ENCODE peak calls at places on chromosomes 6 and 20, in eight cellular contexts. V is GM12864, C is mesothelial cell of epicardium, O is stomach, J is GM20000, E is thoracic aorta, G is ovary, K is choroid plexus epithelial cell. Q is an unnamed sample.

GRCh38 chr6:135270676-135271536 is 89.8 kb downstream of the MYB start:
- DNase-seq in C (no peak), E (no peak), O (peak; percentile 81), G (no peak), K (peak; percentile 5), V (no peak), J (no peak), Q (peak; percentile 42)

GRCh38 chr20:6623989-6624388 is 143.5 kb upstream of the BMP2 start:
- DNase-seq in V (no peak), E (no peak), O (no peak), C (no peak), J (peak; percentile 22), K (no peak), G (no peak), Q (no peak)

GRCh38 chr20:64189986-64190385 is 25.7 kb downstream of the MYT1 start:
- DNase-seq in V (no peak), G (no peak), C (no peak), J (no peak), E (no peak), O (no peak), K (no peak), Q (no peak)

GRCh38 chr20:32917191-32917950 is 58.6 kb downstream of the EFCAB8 start:
- DNase-seq in C (no peak), K (no peak), O (peak; percentile 13), G (no peak), J (no peak), E (no peak), V (no peak), Q (no peak)

GRCh38 chr20:62822788-62823651 is 6.2 kb downstream of the COL9A3 start:
- DNase-seq in G (no peak), E (no peak), K (no peak), O (peak; percentile 74), J (peak; percentile 88), V (no peak), C (no peak), Q (no peak)

GRCh38 chr6:41693281-41693838 is 42.0 kb downstream of the TFEB start:
- DNase-seq in J (no peak), K (no peak), V (no peak), O (peak; percentile 59), G (no peak), C (no peak), E (no peak), Q (no peak)

GRCh38 chr6:149316108-149316727 is 1.3 kb upstream of the TAB2 start:
- DNase-seq in O (no peak), K (no peak), G (no peak), J (no peak), V (no peak), E (no peak), C (no peak), Q (no peak)

GRCh38 chr20:45833883-45834796 is 541 bp downstream of the SNX21 start:
- DNase-seq in K (peak; percentile 60), V (no peak), O (peak; percentile 69), C (peak; percentile 43), E (no peak), G (peak; percentile 84), J (peak; percentile 85), Q (peak; percentile 68)

GRCh38 chr6:89324304-89324703 is 9.2 kb upstream of the GABRR2 start:
- DNase-seq in J (no peak), K (no peak), V (no peak), G (no peak), C (no peak), E (no peak), O (no peak), Q (no peak)

GRCh38 chr6:28884423-28885148 is 39.2 kb downstream of the TRIM27 start:
- DNase-seq in O (no peak), E (no peak), G (no peak), J (peak; percentile 21), C (no peak), V (no peak), K (no peak), Q (no peak)

GRCh38 chr6:160005211-160005610 is 36.3 kb downstream of the IGF2R start:
- DNase-seq in K (no peak), E (no peak), O (no peak), J (no peak), G (no peak), C (no peak), V (no peak), Q (no peak)

GRCh38 chr6:167045828-167046580 is 46.8 kb downstream of the CEP43 start:
- DNase-seq in K (no peak), C (no peak), E (no peak), V (no peak), J (no peak), G (no peak), O (no peak), Q (no peak)
- TF ChIP-seq CTCF in K (peak; percentile 25), C (peak; percentile 39), E (no peak), V (peak; percentile 43), J (no peak), G (no peak), O (no peak), Q (no peak)

GRCh38 chr6:40148882-40149573 is 214.8 kb upstream of the MOCS1 start:
- DNase-seq in E (no peak), V (peak; percentile 40), C (no peak), O (no peak), G (no peak), K (no peak), J (peak; percentile 74), Q (no peak)

GRCh38 chr6:40146902-40147301 is 212.6 kb upstream of the MOCS1 start:
- DNase-seq in V (no peak), E (no peak), O (no peak), J (no peak), G (no peak), K (no peak), C (no peak), Q (no peak)

GRCh38 chr6:40152701-40153100 is 218.4 kb upstream of the MOCS1 start:
- DNase-seq in J (no peak), O (no peak), G (no peak), E (no peak), V (no peak), K (no peak), C (no peak), Q (no peak)

DNA sequence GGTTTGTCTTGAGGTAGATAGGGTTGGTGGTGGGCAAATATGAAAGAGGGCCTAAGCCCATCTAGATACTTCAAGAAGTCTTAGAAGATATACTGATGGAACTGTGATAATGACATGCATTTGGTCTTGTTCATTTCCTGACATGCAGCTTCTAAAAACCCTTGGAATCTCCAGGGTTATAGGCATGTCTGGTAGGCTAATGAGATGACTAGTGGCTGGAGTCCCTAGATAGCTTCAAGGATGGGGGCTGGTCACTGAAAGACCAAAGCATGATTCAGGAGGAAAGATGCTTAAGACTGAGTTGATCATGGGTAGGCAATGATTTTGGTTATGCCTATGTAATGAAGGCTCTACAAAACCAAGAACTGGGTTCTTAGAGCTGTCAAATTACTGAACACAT is 217.9 kb upstream of the MOCS1 start:
- DNase-seq in E (no peak), G (no peak), O (no peak), V (no peak), J (no peak), K (no peak), C (no peak), Q (no peak)
- TF ChIP-seq CTCF in E (no peak), G (no peak), O (no peak), V (no peak), J (no peak), K (no peak), C (no peak), Q (no peak)

DNA sequence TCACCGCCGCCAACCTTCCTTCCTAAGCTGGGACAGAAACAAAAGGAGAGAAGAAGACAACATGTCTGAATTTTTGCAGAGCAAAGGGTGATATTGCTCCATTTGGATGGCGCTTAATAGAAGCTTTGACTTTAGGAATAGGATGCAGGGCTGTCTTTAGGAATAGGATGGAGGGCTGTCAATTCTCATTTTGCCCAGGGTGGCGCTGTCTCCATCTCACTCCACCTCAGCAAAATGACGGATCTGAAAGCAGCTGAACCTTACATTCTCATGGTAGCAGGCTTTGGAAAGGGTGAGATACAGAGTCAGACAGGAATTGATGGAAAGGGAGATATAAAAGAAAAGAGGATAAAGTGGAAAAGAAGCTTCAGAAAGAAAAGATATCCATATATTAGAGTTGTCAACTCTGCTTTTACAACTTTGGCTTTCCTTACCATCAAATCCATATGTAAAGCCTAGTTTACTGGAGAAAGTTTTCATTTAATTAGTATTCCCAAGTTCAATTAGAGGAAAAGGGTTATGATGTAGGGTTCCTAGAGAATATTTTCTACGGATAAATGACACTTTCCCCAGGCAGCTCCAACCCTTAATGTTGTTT is 2.4 kb downstream of the MTCL3 start:
- DNase-seq in K (peak; percentile 75), O (no peak), V (no peak), E (no peak), J (peak; percentile 69), G (no peak), C (no peak), Q (peak; percentile 30)
- TF ChIP-seq CTCF in K (peak; percentile 79), O (peak; percentile 48), V (peak; percentile 86), E (peak; percentile 54), J (peak; percentile 67), G (no peak), C (peak; percentile 41), Q (peak; percentile 21)

GRCh38 chr6:162474722-162475121 is 252.8 kb downstream of the PRKN start:
- DNase-seq in V (no peak), E (no peak), C (no peak), O (no peak), J (no peak), G (no peak), K (no peak), Q (no peak)
- TF ChIP-seq CTCF in V (no peak), E (no peak), C (no peak), O (no peak), J (no peak), G (no peak), K (no peak), Q (no peak)

GRCh38 chr6:162184465-162184864 is 543.1 kb downstream of the PRKN start:
- DNase-seq in K (peak; percentile 89), E (no peak), C (no peak), O (no peak), G (no peak), V (no peak), J (no peak), Q (no peak)
- TF ChIP-seq CTCF in K (no peak), E (no peak), C (no peak), O (no peak), G (no peak), V (no peak), J (no peak), Q (no peak)

GRCh38 chr20:25533920-25534700 is 51.2 kb downstream of the NINL start:
- DNase-seq in C (no peak), K (no peak), O (no peak), G (no peak), E (no peak), V (no peak), J (no peak), Q (no peak)

GRCh38 chr20:25534845-25535244 is 50.5 kb downstream of the NINL start:
- DNase-seq in C (no peak), K (no peak), G (no peak), V (no peak), O (no peak), J (no peak), E (no peak), Q (no peak)

GRCh38 chr20:25529295-25529951 is 55.9 kb downstream of the NINL start:
- DNase-seq in V (no peak), C (no peak), E (no peak), O (no peak), G (no peak), J (no peak), K (no peak), Q (no peak)

GRCh38 chr20:25532971-25533391 is 52.4 kb downstream of the NINL start:
- DNase-seq in O (no peak), E (no peak), V (no peak), C (no peak), J (no peak), K (no peak), G (no peak), Q (no peak)

GRCh38 chr20:25532015-25532751 is 53.1 kb downstream of the NINL start:
- DNase-seq in C (no peak), O (no peak), G (no peak), E (no peak), J (no peak), K (no peak), V (no peak), Q (no peak)
- TF ChIP-seq CTCF in C (no peak), O (no peak), G (no peak), E (peak; percentile 27), J (no peak), K (peak; percentile 22), V (no peak), Q (no peak)